ENCODE peak calls at places on chromosomes 12 and 14, in seven cellular contexts. C, Z, A, G, V, S and Q are unnamed samples.

GRCh38 chr12:2890388-2891239 is at the start of gene TULP3:
- DNase-seq in V (peak), A (peak), C (peak), S (peak), G (peak), Z (peak), Q (peak)

GRCh38 chr12:110548678-110549077 is 34.4 kb downstream of the PPTC7 start:
- DNase-seq in Z (no peak), A (no peak), V (no peak), S (peak), C (no peak), G (no peak), Q (no peak)

GRCh38 chr14:94823556-94824341 is 53.8 kb upstream of the GSC start:
- DNase-seq in A (peak), G (no peak), C (no peak), V (no peak), S (no peak), Z (no peak), Q (no peak)

GRCh38 chr14:97687944-97688625 is 890.9 kb downstream of the VRK1 start:
- DNase-seq in V (no peak), G (no peak), C (no peak), A (no peak), Z (no peak), S (no peak), Q (no peak)

GRCh38 chr12:48765753-48766162 is 23.1 kb downstream of the ADCY6 start:
- DNase-seq in C (no peak), A (no peak), V (no peak), Z (no peak), S (peak), G (no peak), Q (no peak)

GRCh38 chr12:45232771-45233372 is 17.0 kb downstream of the ANO6 start:
- DNase-seq in S (peak), V (no peak), A (peak), G (no peak), Z (no peak), C (peak), Q (no peak)

GRCh38 chr12:45216983-45217485 is 1.1 kb downstream of the ANO6 start:
- DNase-seq in G (no peak), S (no peak), C (no peak), Z (no peak), V (no peak), A (no peak), Q (no peak)

GRCh38 chr14:90336985-90337384 is 5.2 kb upstream of the NRDE2 start:
- DNase-seq in A (no peak), V (no peak), S (no peak), C (no peak), G (no peak), Z (no peak), Q (no peak)

GRCh38 chr12:122227341-122227740 is 1.5 kb upstream of the DIABLO start:
- DNase-seq in C (no peak), V (no peak), A (no peak), Z (no peak), G (no peak), S (no peak), Q (no peak)

GRCh38 chr14:20409226-20409625 is 4.1 kb downstream of the TEP1 start:
- DNase-seq in G (no peak), V (no peak), S (no peak), C (no peak), Z (no peak), A (no peak), Q (no peak)

GRCh38 chr14:90381011-90381790 is 15.6 kb upstream of the CALM1 start:
- DNase-seq in G (no peak), A (no peak), V (peak), S (no peak), Z (no peak), C (no peak), Q (no peak)

GRCh38 chr12:43113153-43113552 is 438.9 kb downstream of the ADAMTS20 start:
- DNase-seq in A (no peak), V (no peak), G (no peak), S (peak), C (no peak), Z (no peak), Q (no peak)

GRCh38 chr14:89504602-89505320 is 87.7 kb upstream of the FOXN3 start:
- DNase-seq in Z (no peak), V (no peak), S (peak), A (peak), C (peak), G (no peak), Q (no peak)

GRCh38 chr12:63844391-63845341 is at the start of gene SRGAP1:
- DNase-seq in C (peak), G (peak), V (peak), S (peak), Z (peak), A (peak), Q (peak)

GRCh38 chr12:33429468-33429867 is 10.2 kb downstream of the SYT10 start:
- DNase-seq in A (no peak), V (no peak), S (no peak), Z (no peak), C (no peak), G (no peak), Q (no peak)

GRCh38 chr12:33432992-33433391 is 6.6 kb downstream of the SYT10 start:
- DNase-seq in C (no peak), Z (no peak), S (no peak), A (no peak), V (no peak), G (no peak), Q (no peak)

GRCh38 chr12:33423706-33424105 is 15.9 kb downstream of the SYT10 start:
- DNase-seq in Z (no peak), S (no peak), C (no peak), A (no peak), G (no peak), V (no peak), Q (no peak)

GRCh38 chr12:33431648-33432047 is 8.0 kb downstream of the SYT10 start:
- DNase-seq in A (no peak), S (no peak), V (no peak), Z (no peak), C (no peak), G (no peak), Q (no peak)

DNA sequence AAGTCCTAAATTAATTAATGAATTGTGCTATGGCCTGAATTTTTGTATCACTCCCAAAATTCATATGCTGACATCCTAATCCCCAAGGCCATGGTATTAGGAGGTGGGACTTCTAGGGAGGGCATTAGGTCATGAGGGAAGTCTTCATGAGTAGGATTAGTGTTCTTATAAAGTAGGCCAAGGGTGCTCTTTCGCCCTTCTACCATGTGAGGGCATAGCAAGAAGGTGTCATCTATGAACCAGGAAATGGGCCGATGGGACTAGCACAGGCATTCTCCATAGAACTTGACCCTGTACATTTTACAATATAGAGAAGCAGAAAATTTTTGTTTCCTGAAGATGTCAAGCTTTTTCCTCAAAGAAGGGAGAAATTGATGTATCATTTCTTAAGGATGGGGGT is 12.5 kb downstream of the SYT10 start:
- DNase-seq in A (peak), S (no peak), G (no peak), Z (no peak), C (no peak), V (no peak), Q (no peak)
- TF ChIP-seq CTCF in A (peak), S (no peak), G (no peak), Z (peak), C (no peak), V (peak), Q (no peak)

GRCh38 chr12:116863275-116863767 is 17.9 kb downstream of the HRK start:
- DNase-seq in Z (no peak), V (peak), S (peak), C (no peak), A (no peak), G (no peak), Q (no peak)
- TF ChIP-seq CTCF in Z (peak), V (peak), S (peak), C (peak), A (peak), G (no peak), Q (peak)

GRCh38 chr12:17928708-17929366 is 161.2 kb downstream of the RERGL start:
- DNase-seq in S (peak), C (no peak), V (no peak), G (no peak), A (peak), Z (no peak), Q (no peak)
- TF ChIP-seq CTCF in S (no peak), C (no peak), V (no peak), G (no peak), A (peak), Z (peak), Q (peak)

GRCh38 chr14:24607081-24607480 is 2.4 kb downstream of the GZMH start:
- DNase-seq in A (no peak), G (no peak), V (no peak), Z (no peak), S (no peak), C (no peak), Q (no peak)

GRCh38 chr14:24607635-24608492 is 1.6 kb downstream of the GZMH start:
- DNase-seq in G (no peak), V (no peak), A (no peak), C (no peak), S (no peak), Z (no peak), Q (no peak)

GRCh38 chr14:24609667-24610344 is at the start of gene GZMH:
- DNase-seq in V (no peak), G (no peak), A (no peak), S (no peak), Z (no peak), C (no peak), Q (no peak)

DNA sequence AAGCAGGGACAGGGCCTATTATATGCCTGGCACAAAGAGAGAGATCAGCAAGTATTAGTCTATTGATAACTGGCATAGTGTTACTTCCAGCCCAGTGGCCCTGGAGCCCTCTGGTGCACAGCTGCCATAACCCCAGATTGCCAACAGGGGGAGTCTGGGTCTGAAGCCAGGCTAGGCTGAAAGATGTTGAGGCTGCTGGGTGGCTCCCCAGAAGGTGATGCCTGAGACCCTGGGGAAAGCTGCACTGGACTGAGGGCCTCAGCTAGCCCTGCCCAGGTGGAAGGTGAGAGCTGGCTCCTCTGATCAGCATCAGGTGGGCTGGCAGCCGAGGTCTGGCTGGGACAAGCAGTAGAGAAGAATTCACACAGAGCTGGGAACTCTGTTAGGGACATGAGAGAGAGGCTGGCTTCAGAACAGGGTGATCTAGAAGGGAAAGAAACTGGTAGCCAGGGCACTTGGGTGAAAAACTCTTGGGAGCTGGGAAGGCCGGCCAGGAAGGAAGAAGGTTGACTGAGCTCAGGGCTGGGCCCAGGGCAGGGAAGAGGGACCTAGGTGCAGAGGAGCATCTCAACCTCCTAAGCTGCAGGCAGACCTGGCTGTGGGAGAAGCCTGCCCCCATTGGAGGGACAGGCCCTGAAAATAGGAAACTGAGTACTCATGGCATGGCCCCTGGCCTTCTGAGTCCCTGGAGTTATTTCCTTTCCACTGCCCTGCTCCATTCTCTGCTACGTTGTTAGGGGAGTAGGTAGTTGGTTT is 3.9 kb downstream of the GZMH start:
- DNase-seq in C (peak), S (no peak), G (no peak), V (peak), A (peak), Z (peak), Q (no peak)
- TF ChIP-seq CTCF in C (peak), S (peak), G (no peak), V (peak), A (peak), Z (peak), Q (peak)

GRCh38 chr12:113373440-113373839 is 15.1 kb downstream of the PLBD2 start:
- DNase-seq in Z (no peak), V (no peak), C (no peak), G (no peak), S (no peak), A (no peak), Q (no peak)

GRCh38 chr12:113374823-113375428 is 16.5 kb downstream of the PLBD2 start:
- DNase-seq in S (no peak), Z (no peak), C (no peak), V (no peak), G (no peak), A (no peak), Q (no peak)

GRCh38 chr12:113371808-113372207 is 13.4 kb downstream of the PLBD2 start:
- DNase-seq in G (no peak), V (no peak), S (no peak), C (no peak), A (no peak), Z (no peak), Q (no peak)

GRCh38 chr12:113372371-113372770 is 14.0 kb downstream of the PLBD2 start:
- DNase-seq in G (no peak), A (no peak), C (no peak), Z (no peak), V (no peak), S (no peak), Q (no peak)

GRCh38 chr12:113373966-113374365 is 15.6 kb downstream of the PLBD2 start:
- DNase-seq in A (no peak), V (no peak), Z (no peak), C (no peak), S (no peak), G (no peak), Q (no peak)
- TF ChIP-seq CTCF in A (no peak), V (no peak), Z (no peak), C (no peak), S (no peak), G (no peak), Q (no peak)

DNA sequence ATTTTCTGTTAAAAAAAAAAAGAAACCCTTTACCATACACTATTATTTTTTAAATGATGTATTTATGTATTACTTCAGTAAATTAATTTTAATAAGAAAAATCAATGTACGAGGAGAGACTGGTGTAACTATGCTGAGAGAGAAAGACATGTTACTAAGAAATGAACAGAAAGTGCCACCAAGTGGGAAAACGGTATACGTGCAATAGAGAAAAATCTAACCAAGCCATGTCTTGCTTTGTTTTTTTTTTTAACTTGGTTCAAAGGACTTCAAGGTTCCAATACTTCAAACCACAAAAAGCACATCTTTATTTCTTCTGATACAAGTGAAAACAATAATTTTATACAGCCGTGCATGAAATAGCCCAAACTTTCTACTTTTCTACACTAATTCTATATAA is 22.9 kb downstream of the NDUFA12 start:
- DNase-seq in Z (no peak), V (no peak), C (no peak), A (no peak), G (no peak), S (peak), Q (no peak)
- TF ChIP-seq CTCF in Z (peak), V (peak), C (no peak), A (peak), G (no peak), S (no peak), Q (peak)